ENCODE peak calls at places on chromosomes 4 and X, in seven cellular contexts. I, Q, N, K, U, E and A are unnamed samples.
A peak's percentile ranks its signal among the peaks of the same experiment; 100 is the strongest.

GRCh38 chr4:41865981-41866798 is 69.0 kb upstream of the TMEM33 start:
- DNase-seq in N (no peak), Q (peak; percentile 49), U (no peak), I (no peak), E (no peak), K (no peak), A (no peak)

GRCh38 chr4:6257243-6258025 is 12.2 kb upstream of the WFS1 start:
- DNase-seq in I (peak; percentile 78), U (no peak), K (peak; percentile 16), N (no peak), Q (peak; percentile 74), E (no peak), A (no peak)

GRCh38 chr4:111283066-111283677 is 660.3 kb upstream of the PITX2 start:
- DNase-seq in I (peak; percentile 64), N (peak; percentile 41), K (peak; percentile 23), Q (no peak), E (peak; percentile 68), U (peak; percentile 42), A (no peak)

GRCh38 chr4:143071351-143071750 is 113.4 kb upstream of the USP38 start:
- DNase-seq in Q (no peak), E (no peak), U (no peak), I (no peak), K (no peak), N (no peak), A (no peak)

GRCh38 chr4:24979554-24979953 is 51.2 kb downstream of the LGI2 start:
- DNase-seq in Q (no peak), I (no peak), N (no peak), U (peak; percentile 53), E (no peak), K (no peak), A (no peak)

GRCh38 chr4:183798249-183798920 is 106.7 kb upstream of the STOX2 start:
- DNase-seq in E (peak; percentile 57), Q (no peak), N (no peak), K (no peak), U (no peak), I (peak; percentile 77), A (no peak)

GRCh38 chrX:40845331-40845911 is 110.1 kb upstream of the MED14 start:
- DNase-seq in U (no peak), I (no peak), K (peak; percentile 97), N (peak; percentile 90), Q (no peak), E (peak; percentile 67), A (no peak)

GRCh38 chr4:94504545-94504944 is 52.8 kb downstream of the PDLIM5 start:
- DNase-seq in N (no peak), Q (no peak), I (no peak), K (peak; percentile 62), U (no peak), E (no peak), A (no peak)

GRCh38 chr4:6752486-6752829 is 30.1 kb upstream of the KIAA0232 start:
- DNase-seq in E (no peak), U (no peak), I (no peak), N (no peak), K (no peak), Q (no peak), A (no peak)

GRCh38 chr4:29581469-29581868 is 1138.7 kb upstream of the PCDH7 start:
- DNase-seq in K (peak; percentile 5), I (no peak), U (no peak), E (peak; percentile 10), N (no peak), Q (no peak), A (no peak)

GRCh38 chr4:8735236-8736082 is 136.2 kb downstream of the HMX1 start:
- DNase-seq in U (no peak), N (no peak), I (peak; percentile 50), Q (no peak), E (no peak), K (no peak), A (no peak)

GRCh38 chr4:67635331-67635730 is 65.6 kb downstream of the UBA6 start:
- DNase-seq in I (no peak), Q (no peak), E (no peak), U (no peak), N (no peak), K (no peak), A (no peak)

GRCh38 chrX:154047266-154047665 is 27.6 kb upstream of the IRAK1 start:
- DNase-seq in I (no peak), K (peak; percentile 65), Q (no peak), E (no peak), N (peak; percentile 20), U (no peak), A (no peak)

GRCh38 chr4:13919021-13919441 is 291.5 kb upstream of the BOD1L1 start:
- DNase-seq in Q (no peak), N (peak; percentile 90), U (no peak), K (peak; percentile 78), I (no peak), E (peak; percentile 8), A (no peak)

GRCh38 chr4:184666670-184667069 is 17.1 kb downstream of the PRIMPOL start:
- DNase-seq in N (no peak), U (no peak), K (no peak), Q (no peak), I (no peak), E (no peak), A (no peak)

GRCh38 chr4:36399762-36400353 is 118.4 kb downstream of the DTHD1 start:
- DNase-seq in E (peak; percentile 41), I (no peak), Q (no peak), K (peak; percentile 6), U (no peak), N (no peak), A (no peak)

GRCh38 chrX:16827225-16827624 is 41.0 kb downstream of the TXLNG start:
- DNase-seq in K (peak; percentile 76), Q (no peak), E (no peak), N (no peak), U (no peak), I (no peak), A (no peak)

GRCh38 chr4:76016383-76016782 is 6.9 kb downstream of the CXCL10 start:
- DNase-seq in U (no peak), I (no peak), K (no peak), Q (no peak), E (no peak), N (no peak), A (peak; percentile 31)

GRCh38 chrX:52865328-52865980 is 2.4 kb downstream of the XAGE3 start:
- DNase-seq in U (no peak), N (no peak), K (no peak), I (no peak), Q (no peak), E (no peak), A (no peak)

GRCh38 chr4:149999485-150000074 is 78.7 kb upstream of the DCLK2 start:
- DNase-seq in K (peak; percentile 81), U (no peak), N (peak; percentile 68), E (peak; percentile 68), Q (no peak), I (no peak), A (no peak)

GRCh38 chr4:81470456-81471327 is 1.0 kb downstream of the RASGEF1B start:
- DNase-seq in U (peak; percentile 51), K (no peak), E (peak; percentile 57), I (peak; percentile 75), Q (peak; percentile 87), N (peak; percentile 33), A (no peak)

GRCh38 chrX:8668797-8669196 is 63.1 kb downstream of the ANOS1 start:
- DNase-seq in E (peak; percentile 11), I (no peak), K (no peak), U (peak; percentile 73), N (no peak), Q (no peak), A (no peak)

GRCh38 chr4:169342159-169342865 is 71.6 kb upstream of the SH3RF1 start:
- DNase-seq in U (no peak), E (no peak), K (no peak), N (no peak), I (no peak), Q (no peak), A (no peak)

GRCh38 chr4:169348541-169348940 is 77.8 kb upstream of the SH3RF1 start:
- DNase-seq in Q (no peak), I (no peak), U (no peak), E (no peak), N (no peak), K (no peak), A (no peak)

GRCh38 chr4:169342906-169343560 is 72.3 kb upstream of the SH3RF1 start:
- DNase-seq in K (peak; percentile 65), Q (no peak), E (no peak), I (no peak), U (no peak), N (no peak), A (no peak)

GRCh38 chr4:169346840-169347239 is 76.1 kb upstream of the SH3RF1 start:
- DNase-seq in N (no peak), I (no peak), Q (no peak), K (no peak), E (no peak), U (no peak), A (no peak)

GRCh38 chr4:169345207-169345788 is 74.5 kb upstream of the SH3RF1 start:
- DNase-seq in E (no peak), Q (no peak), I (no peak), K (peak; percentile 80), N (peak; percentile 23), U (no peak), A (peak; percentile 40)
- H3K27ac ChIP-seq in E (no peak overlapping the region), Q (no peak overlapping the region), I (no peak overlapping the region), K (no peak overlapping the region), N (no peak overlapping the region), U (no peak overlapping the region), A (peak overlapping the region; percentile 58)

DNA sequence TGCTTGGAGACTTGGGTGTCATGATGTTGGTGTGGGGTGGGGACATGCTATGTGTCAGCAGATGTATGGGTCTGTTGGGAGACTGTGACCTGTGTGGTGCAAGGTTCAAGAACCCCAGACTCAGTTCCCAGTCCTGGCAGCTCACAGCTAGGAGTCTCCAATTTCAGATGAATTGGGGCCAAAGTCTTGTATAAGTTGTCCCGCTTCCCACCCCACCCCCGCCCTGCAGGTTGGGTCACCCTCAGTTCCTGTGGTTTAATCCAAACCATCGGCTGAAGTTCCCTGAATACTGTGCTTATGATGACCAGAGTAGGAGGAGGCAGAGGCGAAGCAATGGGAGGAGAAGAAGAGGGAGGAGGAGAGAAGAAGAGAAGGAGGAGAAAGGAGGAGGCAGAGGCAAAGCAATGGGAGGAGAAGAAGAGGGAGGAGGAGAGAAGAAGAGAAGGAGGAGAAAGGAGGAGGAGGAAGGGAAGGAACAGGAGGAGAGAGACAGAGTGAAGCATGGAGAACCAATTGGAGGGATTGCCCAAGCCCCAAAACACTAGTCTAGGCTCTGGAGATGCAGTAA is 112.6 kb downstream of the EFNB1 start:
- DNase-seq in N (no peak), U (no peak), Q (peak; percentile 51), I (no peak), K (peak; percentile 70), E (no peak), A (no peak)
- H3K27ac ChIP-seq in N (no peak overlapping the region), U (no peak overlapping the region), Q (no peak overlapping the region), I (no peak overlapping the region), K (no peak overlapping the region), E (no peak overlapping the region), A (no peak overlapping the region)

GRCh38 chrX:34826964-34827363 is 115.6 kb upstream of the FAM47B start:
- DNase-seq in I (no peak), E (no peak), U (no peak), N (no peak), K (no peak), Q (no peak), A (no peak)
- H3K27ac ChIP-seq in I (no peak overlapping the region), E (no peak overlapping the region), U (no peak overlapping the region), N (no peak overlapping the region), K (no peak overlapping the region), Q (no peak overlapping the region), A (no peak overlapping the region)

GRCh38 chr4:140158234-140159030 is 4.4 kb upstream of the MAML3 start:
- DNase-seq in I (no peak), E (no peak), N (no peak), K (peak; percentile 41), Q (no peak), U (no peak), A (no peak)
- H3K27ac ChIP-seq in I (peak overlapping the region; percentile 17), E (peak overlapping the region; percentile 11), N (no peak overlapping the region), K (no peak overlapping the region), Q (no peak overlapping the region), U (no peak overlapping the region), A (no peak overlapping the region)

GRCh38 chrX:101291204-101291603 is at the start of gene TAF7L:
- DNase-seq in U (no peak), E (no peak), Q (no peak), K (peak; percentile 22), I (no peak), N (no peak), A (no peak)
- H3K27ac ChIP-seq in U (no peak within 1 kb of the TSS), E (no peak within 1 kb of the TSS), Q (no peak within 1 kb of the TSS), K (no peak within 1 kb of the TSS), I (no peak within 1 kb of the TSS), N (no peak within 1 kb of the TSS), A (no peak within 1 kb of the TSS)